ENCODE peak calls at places on chromosomes 2 and 18, in four cellular contexts. One of them, this sample, is unnamed.

GRCh38 chr2:111117666-111118454 is 2.9 kb upstream of the BCL2L11 start:
- DNase-seq in HepG2: no peak
- DNase-seq in SK-N-SH: no peak
- DNase-seq in GM12878: no peak
- DNase-seq in this sample: no peak

GRCh38 chr18:36655894-36656293 is 172.9 kb downstream of the TPGS2 start:
- DNase-seq in HepG2: no peak
- DNase-seq in SK-N-SH: no peak
- DNase-seq in GM12878: no peak
- DNase-seq in this sample: no peak

GRCh38 chr2:122755281-122755780 is 999.9 kb downstream of the TSN start:
- DNase-seq in HepG2: no peak
- DNase-seq in SK-N-SH: no peak
- DNase-seq in GM12878: no peak
- DNase-seq in this sample: no peak

GRCh38 chr2:159960413-159960812 is 102.0 kb downstream of the PLA2R1 start:
- DNase-seq in HepG2: no peak
- DNase-seq in SK-N-SH: no peak
- DNase-seq in GM12878: peak
- DNase-seq in this sample: no peak

GRCh38 chr2:110149330-110150220 is 34.0 kb upstream of the MALL start:
- DNase-seq in HepG2: no peak
- DNase-seq in SK-N-SH: no peak
- DNase-seq in GM12878: no peak
- DNase-seq in this sample: peak

GRCh38 chr18:24979223-24979622 is 372.7 kb downstream of the ZNF521 start:
- DNase-seq in HepG2: no peak
- DNase-seq in SK-N-SH: no peak
- DNase-seq in GM12878: no peak
- DNase-seq in this sample: no peak

GRCh38 chr2:98457045-98457696 is 12.5 kb downstream of the INPP4A start:
- DNase-seq in HepG2: no peak
- DNase-seq in SK-N-SH: no peak
- DNase-seq in GM12878: no peak
- DNase-seq in this sample: no peak

GRCh38 chr18:77255426-77256105 is 5.9 kb downstream of the GALR1 start:
- DNase-seq in HepG2: no peak
- DNase-seq in SK-N-SH: no peak
- DNase-seq in GM12878: no peak
- DNase-seq in this sample: no peak

GRCh38 chr2:75788925-75789324 is 78.2 kb upstream of the GCFC2 start:
- DNase-seq in HepG2: no peak
- DNase-seq in SK-N-SH: no peak
- DNase-seq in GM12878: no peak
- DNase-seq in this sample: no peak

GRCh38 chr2:235864746-235865535 is 303.2 kb downstream of the GBX2 start:
- DNase-seq in HepG2: no peak
- DNase-seq in SK-N-SH: no peak
- DNase-seq in GM12878: no peak
- DNase-seq in this sample: no peak

GRCh38 chr2:181616715-181617114 is 40.2 kb downstream of the CERKL start:
- DNase-seq in HepG2: no peak
- DNase-seq in SK-N-SH: no peak
- DNase-seq in GM12878: no peak
- DNase-seq in this sample: no peak

GRCh38 chr2:3659447-3660432 is 1.7 kb downstream of the ALLC start:
- DNase-seq in HepG2: peak
- DNase-seq in SK-N-SH: no peak
- DNase-seq in GM12878: no peak
- DNase-seq in this sample: no peak

GRCh38 chr2:172783091-172783898 is 47.6 kb downstream of the RAPGEF4 start:
- DNase-seq in HepG2: peak
- DNase-seq in SK-N-SH: peak
- DNase-seq in GM12878: no peak
- DNase-seq in this sample: no peak

GRCh38 chr2:218727502-218728165 is 17.0 kb downstream of the TTLL4 start:
- DNase-seq in HepG2: peak
- DNase-seq in SK-N-SH: no peak
- DNase-seq in GM12878: no peak
- DNase-seq in this sample: no peak

GRCh38 chr2:20507166-20507692 is 60.4 kb downstream of the RHOB start:
- DNase-seq in HepG2: no peak
- DNase-seq in SK-N-SH: no peak
- DNase-seq in GM12878: peak
- DNase-seq in this sample: peak

GRCh38 chr2:158140201-158140600 is 38.5 kb downstream of the UPP2 start:
- DNase-seq in HepG2: no peak
- DNase-seq in SK-N-SH: no peak
- DNase-seq in GM12878: no peak
- DNase-seq in this sample: no peak

GRCh38 chr2:225797394-225797793 is 397.9 kb downstream of the NYAP2 start:
- DNase-seq in HepG2: no peak
- DNase-seq in SK-N-SH: no peak
- DNase-seq in GM12878: no peak
- DNase-seq in this sample: no peak

GRCh38 chr2:9002637-9003365 is 683 bp downstream of the MBOAT2 start:
- DNase-seq in HepG2: no peak
- DNase-seq in SK-N-SH: peak
- DNase-seq in GM12878: no peak
- DNase-seq in this sample: no peak

GRCh38 chr2:172423120-172423519 is 4.3 kb upstream of the ITGA6 start:
- DNase-seq in HepG2: no peak
- DNase-seq in SK-N-SH: no peak
- DNase-seq in GM12878: no peak
- DNase-seq in this sample: no peak

GRCh38 chr18:1147616-1148184 is 243.0 kb downstream of the ADCYAP1 start:
- DNase-seq in HepG2: no peak
- DNase-seq in SK-N-SH: no peak
- DNase-seq in GM12878: no peak
- DNase-seq in this sample: no peak

GRCh38 chr18:78542204-78542603 is 437.4 kb upstream of the SALL3 start:
- DNase-seq in HepG2: no peak
- DNase-seq in SK-N-SH: no peak
- DNase-seq in GM12878: no peak
- DNase-seq in this sample: no peak

GRCh38 chr2:147051248-147051647 is 793.6 kb upstream of the ACVR2A start:
- DNase-seq in HepG2: no peak
- DNase-seq in SK-N-SH: no peak
- DNase-seq in GM12878: no peak
- DNase-seq in this sample: no peak

GRCh38 chr2:97745474-97746172 is 32.2 kb downstream of the ZAP70 start:
- DNase-seq in HepG2: no peak
- DNase-seq in SK-N-SH: no peak
- DNase-seq in GM12878: peak
- DNase-seq in this sample: peak

GRCh38 chr18:63897072-63897471 is 9.6 kb downstream of the SERPINB2 start:
- DNase-seq in HepG2: no peak
- DNase-seq in SK-N-SH: no peak
- DNase-seq in GM12878: no peak
- DNase-seq in this sample: no peak

GRCh38 chr2:113979172-113980128 is 89.6 kb downstream of the ACTR3 start:
- DNase-seq in HepG2: no peak
- DNase-seq in SK-N-SH: peak
- DNase-seq in GM12878: no peak
- DNase-seq in this sample: peak

GRCh38 chr18:32920796-32921787 is 148.3 kb upstream of the KLHL14 start:
- DNase-seq in HepG2: peak
- DNase-seq in SK-N-SH: no peak
- DNase-seq in GM12878: no peak
- DNase-seq in this sample: no peak

DNA sequence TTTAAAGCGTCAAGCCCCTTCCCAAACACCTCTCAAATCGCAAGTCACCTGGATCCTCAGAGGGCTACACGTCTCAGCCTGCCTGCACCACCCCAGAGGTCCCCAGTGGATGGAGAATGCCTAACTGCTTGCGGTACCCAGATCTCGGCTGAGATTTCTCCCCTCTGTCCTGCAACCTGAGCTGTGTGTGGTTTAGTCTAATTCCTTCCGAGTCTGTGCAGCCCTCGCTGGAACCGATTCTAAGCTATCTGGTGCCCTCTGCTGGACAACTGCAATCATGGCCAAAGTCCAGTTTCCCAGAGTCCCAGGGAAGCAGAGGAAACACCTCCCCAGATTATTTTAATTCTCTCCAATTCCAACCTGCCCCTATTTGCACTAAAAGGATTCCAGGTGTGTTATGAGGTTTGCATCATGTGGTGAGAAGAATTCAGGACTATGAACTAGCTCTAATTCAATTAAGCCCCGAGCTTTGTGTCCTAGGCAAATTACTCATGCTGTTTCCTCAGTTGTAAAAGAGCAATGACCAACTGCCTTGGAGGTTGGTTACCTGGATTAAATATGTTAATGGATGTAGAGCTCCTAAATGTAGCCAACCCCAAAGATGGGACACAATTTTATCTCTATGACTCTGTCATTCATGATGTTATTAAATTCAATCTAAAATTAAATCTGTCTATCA is 276.1 kb upstream of the NCKAP5 start:
- DNase-seq in HepG2: peak
- DNase-seq in SK-N-SH: peak
- DNase-seq in GM12878: peak
- DNase-seq in this sample: peak
- TF ChIP-seq POLR2AphosphoS5 in HepG2: no peak
- TF ChIP-seq POLR2AphosphoS5 in SK-N-SH: no peak
- TF ChIP-seq POLR2AphosphoS5 in GM12878: no peak
- TF ChIP-seq POLR2AphosphoS5 in this sample: no peak

GRCh38 chr2:237515166-237515565 is 28.1 kb downstream of the MLPH start:
- DNase-seq in HepG2: no peak
- DNase-seq in SK-N-SH: no peak
- DNase-seq in GM12878: no peak
- DNase-seq in this sample: no peak

GRCh38 chr2:237511885-237512405 is 24.9 kb downstream of the MLPH start:
- DNase-seq in HepG2: no peak
- DNase-seq in SK-N-SH: no peak
- DNase-seq in GM12878: no peak
- DNase-seq in this sample: no peak

GRCh38 chr2:237514474-237515130 is 27.6 kb downstream of the MLPH start:
- DNase-seq in HepG2: no peak
- DNase-seq in SK-N-SH: no peak
- DNase-seq in GM12878: no peak
- DNase-seq in this sample: no peak

GRCh38 chr2:237512774-237513466 is 25.9 kb downstream of the MLPH start:
- DNase-seq in HepG2: peak
- DNase-seq in SK-N-SH: peak
- DNase-seq in GM12878: peak
- DNase-seq in this sample: peak

DNA sequence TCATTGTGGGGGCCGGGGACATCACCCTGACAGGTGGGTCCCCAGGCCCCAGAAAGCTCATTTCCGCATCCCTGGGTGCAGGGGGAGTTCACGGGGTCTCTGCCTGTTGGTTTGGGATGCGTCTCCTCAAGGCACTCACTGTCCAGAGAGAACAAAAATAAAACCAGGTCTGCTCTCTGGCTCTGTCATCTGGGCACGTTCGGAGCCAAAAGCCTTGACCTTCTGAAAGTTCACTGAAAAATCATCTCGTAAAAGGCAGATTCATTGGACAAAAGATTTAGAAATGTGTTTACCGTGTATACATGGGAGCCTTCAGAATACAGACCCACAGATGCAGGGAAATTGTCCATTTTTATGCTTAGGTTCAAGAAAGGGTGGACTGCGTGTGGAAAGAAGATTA is 26.6 kb downstream of the MLPH start:
- DNase-seq in HepG2: no peak
- DNase-seq in SK-N-SH: no peak
- DNase-seq in GM12878: no peak
- DNase-seq in this sample: no peak
- TF ChIP-seq USF2 in HepG2: no peak
- TF ChIP-seq USF2 in SK-N-SH: no peak
- TF ChIP-seq USF2 in GM12878: no peak
- TF ChIP-seq USF2 in this sample: no peak

GRCh38 chr18:3330622-3331021 is 68.7 kb downstream of the MYL12B start:
- DNase-seq in HepG2: no peak
- DNase-seq in SK-N-SH: no peak
- DNase-seq in GM12878: no peak
- DNase-seq in this sample: no peak

GRCh38 chr18:3329871-3330270 is 67.9 kb downstream of the MYL12B start:
- DNase-seq in HepG2: no peak
- DNase-seq in SK-N-SH: no peak
- DNase-seq in GM12878: no peak
- DNase-seq in this sample: no peak

GRCh38 chr18:3333056-3333720 is 71.3 kb downstream of the MYL12B start:
- DNase-seq in HepG2: no peak
- DNase-seq in SK-N-SH: no peak
- DNase-seq in GM12878: no peak
- DNase-seq in this sample: no peak

GRCh38 chr18:3333721-3334386 is 71.9 kb downstream of the MYL12B start:
- DNase-seq in HepG2: no peak
- DNase-seq in SK-N-SH: no peak
- DNase-seq in GM12878: no peak
- DNase-seq in this sample: no peak

DNA sequence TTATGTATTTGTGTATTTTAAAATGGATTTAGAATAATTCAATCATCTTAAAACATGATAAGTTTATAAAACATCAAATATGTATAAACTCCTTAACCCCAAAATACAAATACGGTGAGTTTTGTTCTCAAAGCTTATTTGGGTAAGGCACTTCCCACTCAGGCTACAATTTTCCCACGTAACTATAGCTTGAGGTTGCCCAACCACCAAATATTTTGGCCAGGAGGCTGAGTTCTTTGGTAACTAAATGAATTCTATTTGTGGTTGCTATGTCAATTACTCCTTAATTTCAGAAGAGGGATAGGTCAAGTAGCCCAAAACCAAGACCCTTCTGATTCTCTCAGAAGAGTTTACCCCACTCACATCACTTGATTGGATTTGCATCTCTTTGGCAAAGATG is 70.4 kb downstream of the MYL12B start:
- DNase-seq in HepG2: no peak
- DNase-seq in SK-N-SH: no peak
- DNase-seq in GM12878: no peak
- DNase-seq in this sample: no peak
- TF ChIP-seq REST in HepG2: no peak
- TF ChIP-seq REST in SK-N-SH: no peak
- TF ChIP-seq REST in GM12878: no peak
- TF ChIP-seq REST in this sample: no peak

DNA sequence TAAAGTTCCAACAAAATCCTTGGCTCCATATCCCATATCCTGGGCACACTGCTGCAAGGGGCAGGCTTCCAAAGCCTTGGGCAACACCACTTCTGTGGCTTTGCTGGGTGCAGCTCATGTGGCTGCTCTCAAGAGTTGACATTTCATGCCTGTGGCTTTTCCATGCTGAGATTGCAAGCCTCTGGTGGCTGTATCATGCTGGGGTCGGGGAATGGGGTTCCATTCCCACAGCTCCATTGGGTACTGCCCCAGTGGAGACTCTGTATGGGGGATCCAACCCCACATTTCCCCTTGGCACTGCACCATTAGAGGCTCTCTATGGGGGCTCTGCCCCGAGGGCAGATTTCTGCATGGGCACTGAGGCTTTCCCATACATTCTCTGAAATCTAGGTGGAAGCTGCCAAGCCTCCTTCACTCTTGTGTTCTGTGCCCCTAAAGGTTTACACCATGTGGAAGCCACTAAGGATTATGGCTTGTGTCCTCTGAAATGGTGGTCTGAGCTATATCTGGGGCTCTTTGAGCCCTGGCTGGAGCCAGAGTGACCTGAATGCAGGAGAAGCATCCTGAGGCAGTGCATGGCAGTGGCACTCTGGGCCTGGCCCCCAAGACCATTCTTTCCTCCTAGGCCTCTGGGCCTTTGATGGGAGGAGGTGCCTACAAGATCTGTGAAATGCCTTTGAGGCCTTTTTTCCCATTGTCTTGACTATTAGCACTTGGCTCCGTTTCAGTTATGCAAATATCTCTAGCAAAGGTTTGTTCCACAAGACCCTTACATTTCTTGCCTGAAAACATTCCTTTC is 107.9 kb downstream of the PTGR3 start:
- DNase-seq in HepG2: no peak
- DNase-seq in SK-N-SH: no peak
- DNase-seq in GM12878: no peak
- DNase-seq in this sample: no peak
- TF ChIP-seq POLR2AphosphoS5 in HepG2: no peak
- TF ChIP-seq POLR2AphosphoS5 in SK-N-SH: no peak
- TF ChIP-seq POLR2AphosphoS5 in GM12878: no peak
- TF ChIP-seq POLR2AphosphoS5 in this sample: no peak

This sample was measured in K562.